ENCODE peak calls at places on chromosome 4, in four cellular contexts. One of them, this sample, is unnamed.

GRCh38 chr4:108774809-108775530 is 12.1 kb upstream of the ETNPPL start:
- DNase-seq in adipocyte: no peak
- DNase-seq in CD8-positive, alpha-beta memory T cell: no peak
- DNase-seq in lung: peak
- DNase-seq in this sample: no peak

GRCh38 chr4:74790652-74791051 is 3.7 kb downstream of the BTC start:
- DNase-seq in adipocyte: no peak
- DNase-seq in CD8-positive, alpha-beta memory T cell: no peak
- DNase-seq in lung: no peak
- DNase-seq in this sample: no peak

GRCh38 chr4:39044947-39045734 is 12.9 kb upstream of the TMEM156 start:
- DNase-seq in adipocyte: peak
- DNase-seq in CD8-positive, alpha-beta memory T cell: peak
- DNase-seq in lung: no peak
- DNase-seq in this sample: peak

GRCh38 chr4:26613242-26613641 is 29.4 kb downstream of the TBC1D19 start:
- DNase-seq in adipocyte: peak
- DNase-seq in CD8-positive, alpha-beta memory T cell: no peak
- DNase-seq in lung: no peak
- DNase-seq in this sample: peak

GRCh38 chr4:11427201-11427996 is 1.3 kb downstream of the HS3ST1 start:
- DNase-seq in adipocyte: no peak
- DNase-seq in CD8-positive, alpha-beta memory T cell: no peak
- DNase-seq in lung: no peak
- DNase-seq in this sample: peak

GRCh38 chr4:165787516-165788274 is 85.3 kb upstream of the TLL1 start:
- DNase-seq in adipocyte: no peak
- DNase-seq in CD8-positive, alpha-beta memory T cell: no peak
- DNase-seq in lung: no peak
- DNase-seq in this sample: peak

GRCh38 chr4:32025840-32026459 is 1305.8 kb downstream of the PCDH7 start:
- DNase-seq in adipocyte: peak
- DNase-seq in CD8-positive, alpha-beta memory T cell: no peak
- DNase-seq in lung: no peak
- DNase-seq in this sample: peak

GRCh38 chr4:168408620-168409019 is 71.7 kb downstream of the DDX60L start:
- DNase-seq in adipocyte: peak
- DNase-seq in CD8-positive, alpha-beta memory T cell: no peak
- DNase-seq in lung: no peak
- DNase-seq in this sample: peak

GRCh38 chr4:86013623-86014022 is 346.2 kb downstream of the MAPK10 start:
- DNase-seq in adipocyte: peak
- DNase-seq in CD8-positive, alpha-beta memory T cell: no peak
- DNase-seq in lung: no peak
- DNase-seq in this sample: peak

GRCh38 chr4:7103031-7103598 is 35.3 kb upstream of the GRPEL1 start:
- DNase-seq in adipocyte: peak
- DNase-seq in CD8-positive, alpha-beta memory T cell: peak
- DNase-seq in lung: peak
- DNase-seq in this sample: peak

GRCh38 chr4:189177130-189177529 is 763.5 kb upstream of the FRG1 start:
- DNase-seq in adipocyte: no peak
- DNase-seq in CD8-positive, alpha-beta memory T cell: no peak
- DNase-seq in lung: no peak
- DNase-seq in this sample: no peak

GRCh38 chr4:70515342-70516245 is 2.8 kb upstream of the AMTN start:
- DNase-seq in adipocyte: peak
- DNase-seq in CD8-positive, alpha-beta memory T cell: no peak
- DNase-seq in lung: no peak
- DNase-seq in this sample: peak

GRCh38 chr4:4418676-4419370 is 31.9 kb downstream of the NSG1 start:
- DNase-seq in adipocyte: no peak
- DNase-seq in CD8-positive, alpha-beta memory T cell: no peak
- DNase-seq in lung: no peak
- DNase-seq in this sample: no peak

GRCh38 chr4:114512595-114513295 is 85.9 kb upstream of the UGT8 start:
- DNase-seq in adipocyte: no peak
- DNase-seq in CD8-positive, alpha-beta memory T cell: no peak
- DNase-seq in lung: no peak
- DNase-seq in this sample: no peak

GRCh38 chr4:26936284-26937065 is 75.8 kb downstream of the STIM2 start:
- DNase-seq in adipocyte: no peak
- DNase-seq in CD8-positive, alpha-beta memory T cell: no peak
- DNase-seq in lung: no peak
- DNase-seq in this sample: peak

GRCh38 chr4:105432438-105432837 is 41.4 kb downstream of the PPA2 start:
- DNase-seq in adipocyte: no peak
- DNase-seq in CD8-positive, alpha-beta memory T cell: no peak
- DNase-seq in lung: no peak
- DNase-seq in this sample: no peak

GRCh38 chr4:5784960-5785611 is 74.1 kb downstream of the EVC start:
- DNase-seq in adipocyte: peak
- DNase-seq in CD8-positive, alpha-beta memory T cell: no peak
- DNase-seq in lung: no peak
- DNase-seq in this sample: peak

GRCh38 chr4:102687982-102688433 is 72.8 kb downstream of the MANBA start:
- DNase-seq in adipocyte: no peak
- DNase-seq in CD8-positive, alpha-beta memory T cell: no peak
- DNase-seq in lung: no peak
- DNase-seq in this sample: no peak

GRCh38 chr4:26860922-26861433 is 337 bp downstream of the STIM2 start:
- DNase-seq in adipocyte: peak
- DNase-seq in CD8-positive, alpha-beta memory T cell: peak
- DNase-seq in lung: peak
- DNase-seq in this sample: no peak

GRCh38 chr4:82661601-82662000 is 99.8 kb upstream of the TMEM150C start:
- DNase-seq in adipocyte: no peak
- DNase-seq in CD8-positive, alpha-beta memory T cell: no peak
- DNase-seq in lung: no peak
- DNase-seq in this sample: no peak

GRCh38 chr4:74671074-74671698 is 123.1 kb downstream of the BTC start:
- DNase-seq in adipocyte: peak
- DNase-seq in CD8-positive, alpha-beta memory T cell: peak
- DNase-seq in lung: peak
- DNase-seq in this sample: peak

GRCh38 chr4:142656178-142656577 is 189.9 kb downstream of the INPP4B start:
- DNase-seq in adipocyte: peak
- DNase-seq in CD8-positive, alpha-beta memory T cell: no peak
- DNase-seq in lung: no peak
- DNase-seq in this sample: peak

GRCh38 chr4:176668324-176668723 is 124.4 kb downstream of the VEGFC start:
- DNase-seq in adipocyte: peak
- DNase-seq in CD8-positive, alpha-beta memory T cell: no peak
- DNase-seq in lung: no peak
- DNase-seq in this sample: peak

GRCh38 chr4:119518230-119518892 is 110.2 kb downstream of the PDE5A start:
- DNase-seq in adipocyte: no peak
- DNase-seq in CD8-positive, alpha-beta memory T cell: no peak
- DNase-seq in lung: no peak
- DNase-seq in this sample: no peak

GRCh38 chr4:168574581-168575295 is 77.9 kb downstream of the PALLD start:
- DNase-seq in adipocyte: peak
- DNase-seq in CD8-positive, alpha-beta memory T cell: no peak
- DNase-seq in lung: no peak
- DNase-seq in this sample: peak

GRCh38 chr4:13313856-13314255 is 170.3 kb downstream of the RAB28 start:
- DNase-seq in adipocyte: no peak
- DNase-seq in CD8-positive, alpha-beta memory T cell: no peak
- DNase-seq in lung: no peak
- DNase-seq in this sample: no peak

GRCh38 chr4:73725499-73725898 is 14.9 kb upstream of the CXCL8 start:
- DNase-seq in adipocyte: no peak
- DNase-seq in CD8-positive, alpha-beta memory T cell: no peak
- DNase-seq in lung: no peak
- DNase-seq in this sample: no peak

GRCh38 chr4:178752954-178753525 is 1310.8 kb upstream of the AGA start:
- DNase-seq in adipocyte: no peak
- DNase-seq in CD8-positive, alpha-beta memory T cell: no peak
- DNase-seq in lung: no peak
- DNase-seq in this sample: no peak

GRCh38 chr4:39157520-39157919 is 24.8 kb upstream of the WDR19 start:
- DNase-seq in adipocyte: no peak
- DNase-seq in CD8-positive, alpha-beta memory T cell: no peak
- DNase-seq in lung: no peak
- DNase-seq in this sample: no peak

GRCh38 chr4:138672393-138672976 is 343.1 kb upstream of the NOCT start:
- DNase-seq in adipocyte: no peak
- DNase-seq in CD8-positive, alpha-beta memory T cell: no peak
- DNase-seq in lung: no peak
- DNase-seq in this sample: no peak

GRCh38 chr4:182560358-182560757 is 317.2 kb downstream of the TENM3 start:
- DNase-seq in adipocyte: peak
- DNase-seq in CD8-positive, alpha-beta memory T cell: no peak
- DNase-seq in lung: no peak
- DNase-seq in this sample: no peak

GRCh38 chr4:15784959-15785634 is 7.0 kb downstream of the CD38 start:
- DNase-seq in adipocyte: no peak
- DNase-seq in CD8-positive, alpha-beta memory T cell: no peak
- DNase-seq in lung: no peak
- DNase-seq in this sample: no peak
- H3K4me3 ChIP-seq in adipocyte: no peak
- H3K4me3 ChIP-seq in CD8-positive, alpha-beta memory T cell: no peak
- H3K4me3 ChIP-seq in lung: no peak
- H3K4me3 ChIP-seq in this sample: no peak

GRCh38 chr4:126778348-126778747 is 854.4 kb upstream of the INTU start:
- DNase-seq in adipocyte: peak
- DNase-seq in CD8-positive, alpha-beta memory T cell: no peak
- DNase-seq in lung: no peak
- DNase-seq in this sample: peak
- H3K4me3 ChIP-seq in adipocyte: peak
- H3K4me3 ChIP-seq in CD8-positive, alpha-beta memory T cell: no peak
- H3K4me3 ChIP-seq in lung: no peak
- H3K4me3 ChIP-seq in this sample: no peak

DNA sequence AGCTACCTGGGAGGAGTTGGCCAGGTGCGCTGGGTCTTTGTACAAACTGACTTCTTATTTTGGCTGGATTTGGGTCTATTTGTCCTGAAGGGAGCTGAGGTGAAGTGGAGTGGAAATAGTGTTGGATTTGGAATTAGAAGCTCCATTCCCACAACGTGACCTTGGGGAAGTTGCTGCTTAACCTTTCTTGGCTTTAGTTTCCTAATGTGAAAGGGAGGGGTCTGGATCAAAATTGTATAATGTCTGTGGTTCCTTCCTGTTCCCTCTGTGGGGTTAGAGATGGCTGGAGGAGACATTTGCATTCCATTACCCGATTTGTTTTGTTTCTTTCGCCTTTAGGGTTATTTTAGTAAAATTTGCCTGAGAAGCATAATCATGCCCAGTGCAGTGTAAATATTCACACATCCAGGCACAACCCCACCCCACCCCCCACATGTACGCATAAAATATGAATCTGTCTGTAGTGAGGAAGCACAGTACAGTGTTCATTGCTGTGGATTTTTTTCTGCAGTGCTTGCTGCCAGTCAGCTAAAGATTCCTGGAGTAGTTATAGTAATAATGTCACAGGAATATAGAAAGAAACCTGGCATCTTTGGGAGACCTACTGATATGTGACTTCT is 21.5 kb downstream of the JADE1 start:
- DNase-seq in adipocyte: peak
- DNase-seq in CD8-positive, alpha-beta memory T cell: no peak
- DNase-seq in lung: no peak
- DNase-seq in this sample: no peak
- H3K4me3 ChIP-seq in adipocyte: peak
- H3K4me3 ChIP-seq in CD8-positive, alpha-beta memory T cell: no peak
- H3K4me3 ChIP-seq in lung: no peak
- H3K4me3 ChIP-seq in this sample: no peak

GRCh38 chr4:87680271-87680670 is 30.2 kb downstream of the DMP1 start:
- DNase-seq in adipocyte: no peak
- DNase-seq in CD8-positive, alpha-beta memory T cell: no peak
- DNase-seq in lung: no peak
- DNase-seq in this sample: no peak
- H3K4me3 ChIP-seq in adipocyte: no peak
- H3K4me3 ChIP-seq in CD8-positive, alpha-beta memory T cell: no peak
- H3K4me3 ChIP-seq in lung: no peak
- H3K4me3 ChIP-seq in this sample: no peak

GRCh38 chr4:173374588-173374987 is 3.8 kb downstream of the SAP30 start:
- DNase-seq in adipocyte: no peak
- DNase-seq in CD8-positive, alpha-beta memory T cell: no peak
- DNase-seq in lung: no peak
- DNase-seq in this sample: no peak
- H3K4me3 ChIP-seq in adipocyte: no peak
- H3K4me3 ChIP-seq in CD8-positive, alpha-beta memory T cell: no peak
- H3K4me3 ChIP-seq in lung: no peak
- H3K4me3 ChIP-seq in this sample: no peak

GRCh38 chr4:153232768-153233167 is 28.5 kb downstream of the TRIM2 start:
- DNase-seq in adipocyte: peak
- DNase-seq in CD8-positive, alpha-beta memory T cell: no peak
- DNase-seq in lung: peak
- DNase-seq in this sample: peak
- H3K4me3 ChIP-seq in adipocyte: no peak
- H3K4me3 ChIP-seq in CD8-positive, alpha-beta memory T cell: no peak
- H3K4me3 ChIP-seq in lung: no peak
- H3K4me3 ChIP-seq in this sample: no peak

GRCh38 chr4:140653718-140654515 is 85.2 kb upstream of the UCP1 start:
- DNase-seq in adipocyte: peak
- DNase-seq in CD8-positive, alpha-beta memory T cell: no peak
- DNase-seq in lung: no peak
- DNase-seq in this sample: peak
- H3K4me3 ChIP-seq in adipocyte: peak
- H3K4me3 ChIP-seq in CD8-positive, alpha-beta memory T cell: no peak
- H3K4me3 ChIP-seq in lung: no peak
- H3K4me3 ChIP-seq in this sample: peak